ENCODE peak calls at places on chromosomes 5 and 9, in five cellular contexts. E, K, P, S and Y are unnamed samples.

GRCh38 chr5:103224118-103224893 is 34.3 kb upstream of the MACIR start:
- DNase-seq in E (no peak), K (peak), P (no peak), S (peak), Y (peak)

GRCh38 chr9:127344373-127344995 is 52.5 kb upstream of the SLC2A8 start:
- DNase-seq in E (no peak), K (peak), P (no peak), S (no peak), Y (no peak)

GRCh38 chr9:75378036-75378435 is 289.7 kb downstream of the OSTF1 start:
- DNase-seq in E (no peak), K (no peak), P (peak), S (no peak), Y (no peak)

GRCh38 chr5:10655041-10655685 is 91.3 kb downstream of the ANKRD33B start:
- DNase-seq in E (no peak), K (no peak), P (peak), S (no peak), Y (no peak)

GRCh38 chr5:3230941-3231340 is 364.7 kb upstream of the IRX1 start:
- DNase-seq in E (no peak), K (no peak), P (no peak), S (no peak), Y (no peak)

GRCh38 chr5:127097288-127097687 is 24.0 kb upstream of the C5orf63 start:
- DNase-seq in E (no peak), K (no peak), P (no peak), S (no peak), Y (no peak)

GRCh38 chr9:99430301-99430700 is 208.2 kb downstream of the SEC61B start:
- DNase-seq in E (no peak), K (peak), P (no peak), S (no peak), Y (no peak)

GRCh38 chr5:443239-444151 is 519 bp downstream of the EXOC3 start:
- DNase-seq in E (no peak), K (no peak), P (peak), S (peak), Y (no peak)

GRCh38 chr9:129312251-129312650 is 134.2 kb upstream of the IER5L start:
- DNase-seq in E (no peak), K (no peak), P (peak), S (peak), Y (no peak)

GRCh38 chr9:122827759-122828090 is 663 bp downstream of the PDCL start:
- DNase-seq in E (no peak), K (peak), P (no peak), S (no peak), Y (peak)

GRCh38 chr9:123434619-123435240 is 78.7 kb downstream of the CRB2 start:
- DNase-seq in E (no peak), K (peak), P (peak), S (no peak), Y (no peak)

GRCh38 chr5:146409081-146409671 is 38.0 kb upstream of the TCERG1 start:
- DNase-seq in E (no peak), K (peak), P (no peak), S (no peak), Y (no peak)

GRCh38 chr5:112977440-112977861 is 853 bp downstream of the DCP2 start:
- DNase-seq in E (no peak), K (peak), P (no peak), S (no peak), Y (no peak)

GRCh38 chr9:37820142-37820541 is 19.5 kb downstream of the DCAF10 start:
- DNase-seq in E (no peak), K (no peak), P (no peak), S (no peak), Y (no peak)

GRCh38 chr5:105877592-105877991 is 1793.1 kb downstream of the EFNA5 start:
- DNase-seq in E (no peak), K (no peak), P (no peak), S (no peak), Y (no peak)

GRCh38 chr9:93699650-93700049 is 123.3 kb downstream of the PHF2 start:
- DNase-seq in E (no peak), K (no peak), P (no peak), S (no peak), Y (no peak)

GRCh38 chr5:130549884-130550552 is 615.0 kb downstream of the HINT1 start:
- DNase-seq in E (no peak), K (peak), P (no peak), S (no peak), Y (peak)

GRCh38 chr9:125375820-125376219 is 114.2 kb downstream of the GAPVD1 start:
- DNase-seq in E (no peak), K (no peak), P (no peak), S (no peak), Y (no peak)

GRCh38 chr5:135033026-135033861 is 784 bp downstream of the PITX1 start:
- DNase-seq in E (no peak), K (peak), P (no peak), S (peak), Y (no peak)

GRCh38 chr5:157926953-157927352 is 68.0 kb upstream of the CLINT1 start:
- DNase-seq in E (no peak), K (no peak), P (no peak), S (no peak), Y (no peak)

GRCh38 chr5:157196045-157196444 is 15.4 kb downstream of the ITK start:
- DNase-seq in E (no peak), K (no peak), P (no peak), S (no peak), Y (no peak)

GRCh38 chr9:89597711-89598707 is 6.8 kb upstream of the GADD45G start:
- DNase-seq in E (no peak), K (peak), P (no peak), S (peak), Y (no peak)

GRCh38 chr5:78508231-78508765 is 140.3 kb downstream of the LHFPL2 start:
- DNase-seq in E (no peak), K (peak), P (no peak), S (no peak), Y (no peak)

GRCh38 chr9:131728961-131729360 is 10.9 kb downstream of the RAPGEF1 start:
- DNase-seq in E (no peak), K (no peak), P (no peak), S (peak), Y (no peak)

GRCh38 chr5:142512680-142513042 is 173.2 kb downstream of the FGF1 start:
- DNase-seq in E (no peak), K (peak), P (no peak), S (no peak), Y (peak)

GRCh38 chr5:51187953-51188591 is 195.2 kb upstream of the ISL1 start:
- DNase-seq in E (no peak), K (no peak), P (no peak), S (no peak), Y (no peak)

GRCh38 chr9:108677776-108678175 is 178.0 kb downstream of the ACTL7B start:
- DNase-seq in E (no peak), K (no peak), P (no peak), S (no peak), Y (no peak)

GRCh38 chr5:34012791-34013190 is 4.9 kb upstream of the AMACR start:
- DNase-seq in E (no peak), K (no peak), P (no peak), S (no peak), Y (no peak)

GRCh38 chr9:91839926-91840464 is 110.0 kb downstream of the ROR2 start:
- DNase-seq in E (no peak), K (no peak), P (peak), S (no peak), Y (no peak)

GRCh38 chr5:16952968-16953671 is 17.0 kb upstream of the MYO10 start:
- DNase-seq in E (no peak), K (peak), P (no peak), S (no peak), Y (no peak)

GRCh38 chr5:101897914-101898313 is 398.2 kb downstream of the SLCO4C1 start:
- DNase-seq in E (no peak), K (no peak), P (no peak), S (no peak), Y (no peak)

GRCh38 chr5:137778772-137779564 is 24.8 kb upstream of the HNRNPA0 start:
- DNase-seq in E (peak), K (peak), P (no peak), S (no peak), Y (peak)

GRCh38 chr5:72531496-72532190 is 24.4 kb upstream of the ZNF366 start:
- DNase-seq in E (no peak), K (peak), P (no peak), S (no peak), Y (no peak)